ENCODE peak calls at places on chromosomes 2 and 18, in six cellular contexts. One of them, this sample, is unnamed.
A peak's percentile ranks its signal among the peaks of the same experiment; 100 is the strongest.

GRCh38 chr2:172426635-172427255 is 641 bp upstream of the ITGA6 start:
- DNase-seq in body of pancreas: no peak
- DNase-seq in tibial nerve: no peak
- DNase-seq in breast epithelium: no peak
- DNase-seq in spleen: no peak
- DNase-seq in ovary: no peak
- DNase-seq in this sample: no peak

GRCh38 chr2:189287982-189288494 is 108.5 kb upstream of the COL5A2 start:
- DNase-seq in breast epithelium: no peak
- DNase-seq in tibial nerve: no peak
- DNase-seq in spleen: no peak
- DNase-seq in body of pancreas: no peak
- DNase-seq in ovary: no peak
- DNase-seq in this sample: no peak

GRCh38 chr2:15359716-15360531 is 201.2 kb downstream of the NBAS start:
- DNase-seq in tibial nerve: no peak
- DNase-seq in body of pancreas: no peak
- DNase-seq in breast epithelium: no peak
- DNase-seq in spleen: no peak
- DNase-seq in ovary: no peak
- DNase-seq in this sample: no peak

GRCh38 chr18:61443311-61443710 is 110.1 kb downstream of the CDH20 start:
- DNase-seq in spleen: no peak
- DNase-seq in breast epithelium: no peak
- DNase-seq in ovary: no peak
- DNase-seq in tibial nerve: no peak
- DNase-seq in body of pancreas: no peak
- DNase-seq in this sample: no peak

GRCh38 chr18:59983506-59983905 is 83.7 kb downstream of the PMAIP1 start:
- DNase-seq in tibial nerve: no peak
- DNase-seq in body of pancreas: no peak
- DNase-seq in ovary: no peak
- DNase-seq in spleen: no peak
- DNase-seq in breast epithelium: no peak
- DNase-seq in this sample: no peak

GRCh38 chr2:19649107-19649506 is 252.7 kb downstream of the TTC32 start:
- DNase-seq in ovary: no peak
- DNase-seq in body of pancreas: no peak
- DNase-seq in breast epithelium: no peak
- DNase-seq in spleen: no peak
- DNase-seq in tibial nerve: no peak
- DNase-seq in this sample: no peak

GRCh38 chr2:227377461-227378351 is 1.4 kb downstream of the TM4SF20 start:
- DNase-seq in spleen: no peak
- DNase-seq in body of pancreas: no peak
- DNase-seq in tibial nerve: no peak
- DNase-seq in ovary: no peak
- DNase-seq in breast epithelium: no peak
- DNase-seq in this sample: no peak

GRCh38 chr2:218400167-218400929 is 680 bp downstream of the CTDSP1 start:
- DNase-seq in body of pancreas: peak; percentile 56
- DNase-seq in tibial nerve: no peak
- DNase-seq in spleen: peak; percentile 91
- DNase-seq in breast epithelium: no peak
- DNase-seq in ovary: peak; percentile 75
- DNase-seq in this sample: no peak

GRCh38 chr2:168978461-168978861 is 52.7 kb downstream of the ABCB11 start:
- DNase-seq in tibial nerve: no peak
- DNase-seq in body of pancreas: no peak
- DNase-seq in ovary: no peak
- DNase-seq in breast epithelium: no peak
- DNase-seq in spleen: no peak
- DNase-seq in this sample: no peak

GRCh38 chr2:66957198-66957597 is 439.9 kb upstream of the ETAA1 start:
- DNase-seq in spleen: no peak
- DNase-seq in breast epithelium: no peak
- DNase-seq in ovary: no peak
- DNase-seq in body of pancreas: no peak
- DNase-seq in tibial nerve: no peak
- DNase-seq in this sample: no peak

GRCh38 chr2:239271471-239272255 is 129.2 kb downstream of the HDAC4 start:
- DNase-seq in spleen: peak; percentile 70
- DNase-seq in body of pancreas: no peak
- DNase-seq in breast epithelium: no peak
- DNase-seq in tibial nerve: no peak
- DNase-seq in ovary: no peak
- DNase-seq in this sample: no peak

GRCh38 chr2:1625281-1626001 is 118.9 kb downstream of the PXDN start:
- DNase-seq in spleen: peak; percentile 54
- DNase-seq in body of pancreas: no peak
- DNase-seq in breast epithelium: peak; percentile 91
- DNase-seq in tibial nerve: no peak
- DNase-seq in ovary: peak; percentile 67
- DNase-seq in this sample: no peak

GRCh38 chr2:226115102-226115831 is 684.4 kb downstream of the IRS1 start:
- DNase-seq in spleen: no peak
- DNase-seq in body of pancreas: no peak
- DNase-seq in tibial nerve: no peak
- DNase-seq in breast epithelium: no peak
- DNase-seq in ovary: no peak
- DNase-seq in this sample: no peak

GRCh38 chr2:69848186-69848790 is 18.8 kb downstream of the GMCL1 start:
- DNase-seq in breast epithelium: no peak
- DNase-seq in tibial nerve: no peak
- DNase-seq in ovary: no peak
- DNase-seq in body of pancreas: no peak
- DNase-seq in spleen: no peak
- DNase-seq in this sample: no peak

GRCh38 chr2:168152902-168153301 is 94.5 kb downstream of the STK39 start:
- DNase-seq in breast epithelium: no peak
- DNase-seq in body of pancreas: no peak
- DNase-seq in spleen: no peak
- DNase-seq in ovary: no peak
- DNase-seq in tibial nerve: no peak
- DNase-seq in this sample: no peak

GRCh38 chr2:235946590-235946989 is 221.6 kb downstream of the GBX2 start:
- DNase-seq in body of pancreas: no peak
- DNase-seq in ovary: no peak
- DNase-seq in breast epithelium: no peak
- DNase-seq in spleen: peak; percentile 61
- DNase-seq in tibial nerve: no peak
- DNase-seq in this sample: no peak

GRCh38 chr2:79721966-79722365 is 209.1 kb downstream of the CTNNA2 start:
- DNase-seq in spleen: no peak
- DNase-seq in body of pancreas: no peak
- DNase-seq in breast epithelium: no peak
- DNase-seq in tibial nerve: no peak
- DNase-seq in ovary: no peak
- DNase-seq in this sample: no peak

GRCh38 chr2:152055366-152056108 is 43.3 kb downstream of the CACNB4 start:
- DNase-seq in ovary: no peak
- DNase-seq in breast epithelium: no peak
- DNase-seq in spleen: no peak
- DNase-seq in body of pancreas: no peak
- DNase-seq in tibial nerve: no peak
- DNase-seq in this sample: no peak

GRCh38 chr2:44974064-44974715 is 32.7 kb downstream of the SIX3 start:
- DNase-seq in body of pancreas: no peak
- DNase-seq in tibial nerve: no peak
- DNase-seq in spleen: no peak
- DNase-seq in ovary: no peak
- DNase-seq in breast epithelium: no peak
- DNase-seq in this sample: no peak

GRCh38 chr2:219219113-219219696 is 447 bp upstream of the ABCB6 start:
- DNase-seq in spleen: peak; percentile 82
- DNase-seq in tibial nerve: no peak
- DNase-seq in body of pancreas: no peak
- DNase-seq in breast epithelium: no peak
- DNase-seq in ovary: peak; percentile 55
- DNase-seq in this sample: no peak

GRCh38 chr2:219987830-219988229 is 360.4 kb downstream of the SLC4A3 start:
- DNase-seq in body of pancreas: no peak
- DNase-seq in spleen: no peak
- DNase-seq in tibial nerve: no peak
- DNase-seq in ovary: no peak
- DNase-seq in breast epithelium: no peak
- DNase-seq in this sample: peak; percentile 13

GRCh38 chr2:236762628-236763027 is 193.0 kb downstream of the ACKR3 start:
- DNase-seq in tibial nerve: no peak
- DNase-seq in breast epithelium: no peak
- DNase-seq in ovary: no peak
- DNase-seq in body of pancreas: no peak
- DNase-seq in spleen: no peak
- DNase-seq in this sample: no peak

GRCh38 chr2:55862269-55862668 is 61.3 kb downstream of the EFEMP1 start:
- DNase-seq in spleen: no peak
- DNase-seq in body of pancreas: no peak
- DNase-seq in breast epithelium: no peak
- DNase-seq in ovary: peak; percentile 38
- DNase-seq in tibial nerve: no peak
- DNase-seq in this sample: peak; percentile 24

GRCh38 chr18:74040459-74041332 is 106.9 kb downstream of the FBXO15 start:
- DNase-seq in body of pancreas: peak; percentile 71
- DNase-seq in ovary: no peak
- DNase-seq in spleen: peak; percentile 84
- DNase-seq in tibial nerve: no peak
- DNase-seq in breast epithelium: no peak
- DNase-seq in this sample: no peak

GRCh38 chr2:65436825-65437221 is 4.4 kb upstream of the SPRED2 start:
- DNase-seq in ovary: no peak
- DNase-seq in breast epithelium: no peak
- DNase-seq in spleen: no peak
- DNase-seq in tibial nerve: no peak
- DNase-seq in body of pancreas: no peak
- DNase-seq in this sample: no peak

GRCh38 chr2:200944467-200945394 is 18.7 kb downstream of the ORC2 start:
- DNase-seq in breast epithelium: no peak
- DNase-seq in tibial nerve: no peak
- DNase-seq in ovary: no peak
- DNase-seq in body of pancreas: no peak
- DNase-seq in spleen: no peak
- DNase-seq in this sample: no peak

GRCh38 chr2:177187631-177188312 is 24.8 kb upstream of the HNRNPA3 start:
- DNase-seq in ovary: no peak
- DNase-seq in tibial nerve: no peak
- DNase-seq in body of pancreas: no peak
- DNase-seq in spleen: no peak
- DNase-seq in breast epithelium: no peak
- DNase-seq in this sample: no peak

DNA sequence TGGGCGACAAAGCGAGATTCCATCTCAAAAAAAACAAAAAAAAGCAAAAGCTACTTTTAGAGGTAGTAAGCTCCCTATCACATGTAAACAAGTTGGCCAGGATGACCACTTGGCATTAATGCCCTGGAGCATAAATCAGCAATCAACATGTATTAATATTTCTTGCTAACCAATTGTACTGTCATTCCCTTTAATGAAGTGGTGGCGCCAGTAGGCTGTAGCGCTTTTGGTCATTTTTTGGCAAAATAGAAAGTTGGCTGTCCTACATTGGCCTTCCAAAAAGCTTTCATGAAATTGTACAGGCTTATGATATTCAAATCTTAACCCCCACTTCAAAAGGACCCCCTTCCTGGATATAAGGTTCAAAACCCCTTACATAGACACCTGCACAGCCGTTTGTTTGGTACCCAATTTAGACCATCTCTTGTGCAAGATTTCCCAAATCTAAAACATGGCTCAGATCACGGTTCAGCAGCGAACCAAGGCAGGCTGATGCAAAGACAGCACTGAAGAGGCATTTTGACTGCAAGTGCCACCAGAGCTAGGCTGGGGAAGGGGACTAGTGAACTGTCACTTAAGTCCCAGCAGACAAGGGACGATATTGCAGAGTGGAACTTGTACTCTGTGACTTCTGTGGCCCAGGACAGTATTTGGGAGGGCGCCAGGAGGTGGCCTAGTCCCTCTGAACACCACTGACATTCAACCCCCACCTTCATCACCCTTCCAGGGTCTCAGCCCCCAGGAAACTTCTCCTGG is 31.9 kb downstream of the SMAD7 start:
- DNase-seq in ovary: no peak
- DNase-seq in breast epithelium: no peak
- DNase-seq in body of pancreas: no peak
- DNase-seq in tibial nerve: no peak
- DNase-seq in spleen: no peak
- DNase-seq in this sample: no peak
- TF ChIP-seq POLR2A in ovary: no peak
- TF ChIP-seq POLR2A in breast epithelium: no peak
- TF ChIP-seq POLR2A in body of pancreas: no peak
- TF ChIP-seq POLR2A in tibial nerve: no peak
- TF ChIP-seq POLR2A in spleen: no peak
- TF ChIP-seq POLR2A in this sample: no peak

GRCh38 chr18:55465313-55465712 is 122.7 kb downstream of the TCF4 start:
- DNase-seq in tibial nerve: no peak
- DNase-seq in ovary: no peak
- DNase-seq in body of pancreas: no peak
- DNase-seq in breast epithelium: no peak
- DNase-seq in spleen: no peak
- DNase-seq in this sample: no peak
- H3K4me3 ChIP-seq in tibial nerve: no peak overlapping the region
- H3K4me3 ChIP-seq in ovary: no peak overlapping the region
- H3K4me3 ChIP-seq in body of pancreas: no peak overlapping the region
- H3K4me3 ChIP-seq in breast epithelium: no peak overlapping the region
- H3K4me3 ChIP-seq in spleen: no peak overlapping the region
- H3K4me3 ChIP-seq in this sample: no peak overlapping the region

GRCh38 chr2:26284132-26284531 is 39.4 kb downstream of the HADHB start:
- DNase-seq in tibial nerve: no peak
- DNase-seq in breast epithelium: no peak
- DNase-seq in ovary: no peak
- DNase-seq in spleen: no peak
- DNase-seq in body of pancreas: no peak
- DNase-seq in this sample: no peak

GRCh38 chr2:26281226-26281625 is 36.5 kb downstream of the HADHB start:
- DNase-seq in tibial nerve: no peak
- DNase-seq in breast epithelium: no peak
- DNase-seq in ovary: no peak
- DNase-seq in spleen: no peak
- DNase-seq in body of pancreas: no peak
- DNase-seq in this sample: no peak

GRCh38 chr2:26279886-26280285 is 35.1 kb downstream of the HADHB start:
- DNase-seq in breast epithelium: no peak
- DNase-seq in tibial nerve: no peak
- DNase-seq in ovary: no peak
- DNase-seq in body of pancreas: no peak
- DNase-seq in spleen: no peak
- DNase-seq in this sample: no peak

GRCh38 chr2:26285931-26286330 is 41.2 kb downstream of the HADHB start:
- DNase-seq in spleen: no peak
- DNase-seq in tibial nerve: no peak
- DNase-seq in body of pancreas: no peak
- DNase-seq in breast epithelium: no peak
- DNase-seq in ovary: no peak
- DNase-seq in this sample: no peak

GRCh38 chr2:26283606-26284005 is 38.9 kb downstream of the HADHB start:
- DNase-seq in spleen: no peak
- DNase-seq in body of pancreas: no peak
- DNase-seq in breast epithelium: no peak
- DNase-seq in tibial nerve: no peak
- DNase-seq in ovary: no peak
- DNase-seq in this sample: no peak
- H3K27me3 ChIP-seq in spleen: no peaks in the 10 kb centered on the region
- H3K27me3 ChIP-seq in body of pancreas: no peaks in the 10 kb centered on the region
- H3K27me3 ChIP-seq in breast epithelium: no peaks in the 10 kb centered on the region
- H3K27me3 ChIP-seq in tibial nerve: no peaks in the 10 kb centered on the region
- H3K27me3 ChIP-seq in ovary: no peaks in the 10 kb centered on the region
- H3K27me3 ChIP-seq in this sample: no peaks in the 10 kb centered on the region

GRCh38 chr18:3604626-3605408 is 154.8 kb downstream of the TGIF1 start:
- DNase-seq in ovary: no peak
- DNase-seq in body of pancreas: no peak
- DNase-seq in breast epithelium: no peak
- DNase-seq in tibial nerve: no peak
- DNase-seq in spleen: peak; percentile 35
- DNase-seq in this sample: no peak
- TF ChIP-seq POLR2A in ovary: no peak
- TF ChIP-seq POLR2A in body of pancreas: no peak
- TF ChIP-seq POLR2A in breast epithelium: no peak
- TF ChIP-seq POLR2A in tibial nerve: peak; percentile 3
- TF ChIP-seq POLR2A in spleen: no peak
- TF ChIP-seq POLR2A in this sample: peak; percentile 18

This sample was measured in gastrocnemius medialis.